ENCODE peak calls at places on chromosomes 13 and 19, in seven cellular contexts. H, A, Y, N, T, O and B are unnamed samples.
A peak's percentile ranks its signal among the peaks of the same experiment; 100 is the strongest.

GRCh38 chr19:5539431-5539833 is 28.3 kb downstream of the TINCR start:
- DNase-seq in H (no peak), A (no peak), Y (no peak), N (no peak), T (no peak), O (no peak), B (no peak)

GRCh38 chr13:38602261-38602660 is 84.6 kb upstream of the FREM2 start:
- DNase-seq in H (no peak), A (no peak), Y (no peak), N (no peak), T (no peak), O (no peak), B (no peak)

GRCh38 chr13:112928020-112928931 is 40.7 kb upstream of the MCF2L start:
- DNase-seq in H (no peak), A (no peak), Y (no peak), N (no peak), T (peak; percentile 10), O (no peak), B (no peak)

GRCh38 chr13:95403349-95404140 is 102.3 kb upstream of the ABCC4 start:
- DNase-seq in H (no peak), A (no peak), Y (peak; percentile 70), N (no peak), T (no peak), O (no peak), B (no peak)

GRCh38 chr13:90800082-90800746 is 547.3 kb upstream of the MIR17HG start:
- DNase-seq in H (no peak), A (peak; percentile 79), Y (no peak), N (no peak), T (peak; percentile 8), O (peak; percentile 61), B (peak; percentile 60)

GRCh38 chr13:110392510-110393233 is 85.6 kb downstream of the COL4A2 start:
- DNase-seq in H (no peak), A (no peak), Y (no peak), N (no peak), T (peak; percentile 62), O (no peak), B (no peak)

GRCh38 chr13:62360609-62361008 is 945.0 kb upstream of the PCDH20 start:
- DNase-seq in H (no peak), A (no peak), Y (no peak), N (no peak), T (no peak), O (no peak), B (no peak)

GRCh38 chr13:73109288-73109899 is 50.6 kb downstream of the KLF5 start:
- DNase-seq in H (no peak), A (no peak), Y (no peak), N (no peak), T (no peak), O (no peak), B (no peak)

GRCh38 chr19:40253611-40254092 is 27.2 kb upstream of the CCNP start:
- DNase-seq in H (no peak), A (no peak), Y (no peak), N (no peak), T (no peak), O (no peak), B (no peak)

GRCh38 chr13:78241278-78241919 is 322.8 kb upstream of the EDNRB start:
- DNase-seq in H (no peak), A (no peak), Y (peak; percentile 44), N (no peak), T (peak; percentile 60), O (peak; percentile 37), B (no peak)

GRCh38 chr13:44243198-44243852 is 130.3 kb upstream of the SERP2 start:
- DNase-seq in H (peak; percentile 28), A (no peak), Y (peak; percentile 15), N (peak; percentile 92), T (peak; percentile 87), O (no peak), B (no peak)

GRCh38 chr13:20847298-20847697 is 55.2 kb downstream of the XPO4 start:
- DNase-seq in H (no peak), A (no peak), Y (no peak), N (no peak), T (no peak), O (no peak), B (no peak)

GRCh38 chr13:20843177-20843576 is 59.4 kb downstream of the XPO4 start:
- DNase-seq in H (no peak), A (no peak), Y (no peak), N (no peak), T (peak; percentile 70), O (no peak), B (no peak)

GRCh38 chr13:20851844-20852402 is 50.6 kb downstream of the XPO4 start:
- DNase-seq in H (no peak), A (no peak), Y (no peak), N (no peak), T (peak; percentile 87), O (no peak), B (no peak)

GRCh38 chr13:20848944-20849343 is 53.6 kb downstream of the XPO4 start:
- DNase-seq in H (no peak), A (no peak), Y (no peak), N (no peak), T (peak; percentile 35), O (no peak), B (no peak)

GRCh38 chr13:20848203-20848602 is 54.3 kb downstream of the XPO4 start:
- DNase-seq in H (no peak), A (no peak), Y (no peak), N (no peak), T (no peak), O (no peak), B (no peak)
- H3K4me1 ChIP-seq in H (no peaks in the 10 kb centered on the region), A (no peaks in the 10 kb centered on the region), Y (no peaks in the 10 kb centered on the region), N (no peaks in the 10 kb centered on the region), T (no peaks in the 10 kb centered on the region), O (no peaks in the 10 kb centered on the region), B (no peaks in the 10 kb centered on the region)

DNA sequence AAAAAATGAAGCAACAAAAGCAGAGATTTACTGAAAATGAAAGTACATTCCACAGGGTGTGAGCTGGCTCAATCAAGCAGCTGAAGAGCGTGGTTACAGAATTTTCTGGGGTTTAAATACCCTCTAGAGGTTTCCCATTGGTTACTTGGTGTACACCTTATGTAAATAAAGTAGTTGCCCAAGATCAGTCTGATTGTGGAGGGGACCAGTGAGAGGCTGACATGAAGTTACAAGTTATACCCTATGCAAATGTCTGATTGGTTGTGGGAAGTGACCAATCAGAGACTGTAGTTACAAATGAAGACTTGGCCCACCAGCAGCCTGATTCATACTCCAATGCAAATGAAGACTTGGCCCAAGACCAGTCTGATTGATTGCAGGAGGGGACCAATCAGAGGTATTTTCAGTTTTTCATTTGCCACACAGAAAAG is 30.0 kb downstream of the KCTD12 start:
- DNase-seq in H (no peak), A (no peak), Y (no peak), N (no peak), T (peak; percentile 71), O (no peak), B (no peak)
- H3K4me1 ChIP-seq in H (no peaks in the 10 kb centered on the region), A (no peaks in the 10 kb centered on the region), Y (peaks cover 3% of the 10 kb centered on the region), N (no peaks in the 10 kb centered on the region), T (peaks cover 8% of the 10 kb centered on the region), O (no peaks in the 10 kb centered on the region), B (no peaks in the 10 kb centered on the region)

DNA sequence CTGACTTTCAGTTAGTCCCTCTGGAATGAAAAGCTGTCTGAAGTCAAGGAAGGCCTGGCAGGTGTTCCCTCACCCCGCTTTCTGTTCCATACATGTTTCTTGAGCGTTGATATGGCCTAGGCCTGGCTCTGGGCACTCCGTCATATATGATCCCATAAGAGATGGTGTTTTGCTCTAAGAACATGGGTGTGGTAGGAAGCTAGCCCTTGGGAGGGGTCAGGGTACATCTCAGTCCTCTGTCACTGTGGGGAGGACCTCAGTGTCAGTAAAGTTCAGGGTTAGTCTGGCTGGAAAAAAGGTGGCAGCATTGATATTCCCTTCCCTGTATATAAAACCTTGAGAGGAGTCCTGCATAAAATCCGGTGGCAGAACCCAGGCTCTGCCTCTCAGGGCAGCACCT is 73.5 kb upstream of the NPAS1 start:
- DNase-seq in H (no peak), A (no peak), Y (no peak), N (no peak), T (no peak), O (no peak), B (no peak)
- H3K4me1 ChIP-seq in H (no peaks in the 10 kb centered on the region), A (peaks cover 17% of the 10 kb centered on the region), Y (peaks cover 18% of the 10 kb centered on the region), N (peaks cover 2% of the 10 kb centered on the region), T (peaks cover 23% of the 10 kb centered on the region), O (no peaks in the 10 kb centered on the region), B (peaks cover 8% of the 10 kb centered on the region)

GRCh38 chr19:38687837-38688378 is 40.5 kb downstream of the ACTN4 start:
- DNase-seq in H (no peak), A (no peak), Y (no peak), N (no peak), T (no peak), O (no peak), B (no peak)
- H3K4me1 ChIP-seq in H (peaks cover 39% of the 10 kb centered on the region), A (peaks cover 65% of the 10 kb centered on the region), Y (peaks cover 46% of the 10 kb centered on the region), N (peaks cover 92% of the 10 kb centered on the region), T (peaks cover 47% of the 10 kb centered on the region), O (peaks cover 4% of the 10 kb centered on the region), B (peaks cover 65% of the 10 kb centered on the region)

GRCh38 chr19:39162441-39163043 is 34.2 kb upstream of the NCCRP1 start:
- DNase-seq in H (no peak), A (no peak), Y (no peak), N (no peak), T (no peak), O (no peak), B (no peak)

GRCh38 chr19:39160889-39161672 is 35.5 kb downstream of the PAK4 start:
- DNase-seq in H (no peak), A (peak; percentile 63), Y (no peak), N (no peak), T (peak; percentile 28), O (no peak), B (peak; percentile 36)

GRCh38 chr19:39158646-39159260 is 33.2 kb downstream of the PAK4 start:
- DNase-seq in H (no peak), A (no peak), Y (no peak), N (no peak), T (no peak), O (no peak), B (no peak)

GRCh38 chr19:39157997-39158389 is 32.4 kb downstream of the PAK4 start:
- DNase-seq in H (no peak), A (no peak), Y (no peak), N (no peak), T (no peak), O (no peak), B (no peak)

GRCh38 chr19:39160523-39160861 is 34.9 kb downstream of the PAK4 start:
- DNase-seq in H (no peak), A (no peak), Y (no peak), N (no peak), T (peak; percentile 73), O (no peak), B (peak; percentile 24)
- H3K4me1 ChIP-seq in H (no peaks in the 10 kb centered on the region), A (peaks cover 6% of the 10 kb centered on the region), Y (peaks cover 25% of the 10 kb centered on the region), N (peaks cover 16% of the 10 kb centered on the region), T (no peaks in the 10 kb centered on the region), O (no peaks in the 10 kb centered on the region), B (peaks cover 37% of the 10 kb centered on the region)

DNA sequence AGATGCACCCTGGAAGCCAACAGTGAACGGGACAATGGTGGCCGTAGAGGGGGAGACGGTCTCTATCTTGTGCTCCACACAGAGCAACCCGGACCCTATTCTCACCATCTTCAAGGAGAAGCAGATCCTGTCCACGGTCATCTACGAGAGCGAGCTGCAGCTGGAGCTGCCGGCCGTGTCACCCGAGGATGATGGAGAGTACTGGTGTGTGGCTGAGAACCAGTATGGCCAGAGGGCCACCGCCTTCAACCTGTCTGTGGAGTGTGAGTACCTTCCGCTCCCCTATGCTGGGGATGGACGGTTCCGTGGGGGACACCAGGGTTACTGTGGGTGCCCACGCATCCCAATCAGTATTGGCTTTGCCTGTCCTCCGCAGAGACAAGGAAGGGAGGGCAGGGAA is 10.5 kb downstream of the MAG start:
- DNase-seq in H (no peak), A (no peak), Y (no peak), N (no peak), T (no peak), O (no peak), B (no peak)
- H3K4me1 ChIP-seq in H (no peaks in the 10 kb centered on the region), A (no peaks in the 10 kb centered on the region), Y (peaks cover 1% of the 10 kb centered on the region), N (no peaks in the 10 kb centered on the region), T (no peaks in the 10 kb centered on the region), O (no peaks in the 10 kb centered on the region), B (no peaks in the 10 kb centered on the region)

GRCh38 chr13:99299545-99300341 is 7.5 kb downstream of the GPR183 start:
- DNase-seq in H (no peak), A (no peak), Y (no peak), N (no peak), T (no peak), O (no peak), B (no peak)
- H3K4me1 ChIP-seq in H (peaks cover 89% of the 10 kb centered on the region), A (peaks cover 35% of the 10 kb centered on the region), Y (no peaks in the 10 kb centered on the region), N (no peaks in the 10 kb centered on the region), T (no peaks in the 10 kb centered on the region), O (no peaks in the 10 kb centered on the region), B (no peaks in the 10 kb centered on the region)